ENCODE peak calls at places on chromosome 2, in six cellular contexts. C is K562, U is HEK293T, L is astrocyte of the hippocampus, D is LHCN-M2, V is smooth muscle cell of the brain vasculature. H is an unnamed sample.

GRCh38 chr2:74387346-74387745 is 7.2 kb upstream of the DCTN1 start:
- DNase-seq in V (no peak), L (no peak), C (no peak), D (peak), U (no peak), H (no peak)

GRCh38 chr2:163173591-163173990 is 335.0 kb upstream of the KCNH7 start:
- DNase-seq in L (no peak), V (no peak), D (no peak), U (no peak), C (no peak), H (no peak)

GRCh38 chr2:53859354-53860159 is at the start of gene GPR75:
- DNase-seq in V (no peak), U (no peak), C (no peak), L (peak), D (no peak), H (peak)

GRCh38 chr2:48551548-48551947 is 21.6 kb downstream of the STON1 start:
- DNase-seq in V (no peak), U (no peak), C (no peak), D (no peak), L (peak), H (no peak)

GRCh38 chr2:112701092-112701491 is 19.7 kb upstream of the NT5DC4 start:
- DNase-seq in C (no peak), L (peak), V (no peak), U (no peak), D (no peak), H (no peak)

GRCh38 chr2:179239838-179240237 is 24.8 kb downstream of the SESTD1 start:
- DNase-seq in U (no peak), L (no peak), V (no peak), D (no peak), C (no peak), H (no peak)

GRCh38 chr2:131039535-131039907 is 53.7 kb downstream of the FAM168B start:
- DNase-seq in L (no peak), D (no peak), U (no peak), V (no peak), C (no peak), H (no peak)

GRCh38 chr2:134508396-134508795 is 210.4 kb downstream of the TMEM163 start:
- DNase-seq in L (no peak), D (no peak), V (no peak), U (no peak), C (no peak), H (no peak)

GRCh38 chr2:237863102-237863511 is 3.7 kb downstream of the RAMP1 start:
- DNase-seq in C (no peak), L (no peak), D (no peak), V (no peak), U (no peak), H (no peak)

GRCh38 chr2:112626604-112627059 is 19.1 kb upstream of the SLC20A1 start:
- DNase-seq in U (peak), C (peak), L (peak), D (peak), V (no peak), H (peak)

GRCh38 chr2:206422493-206422892 is 20.8 kb upstream of the ADAM23 start:
- DNase-seq in D (no peak), C (no peak), L (peak), V (no peak), U (no peak), H (peak)

GRCh38 chr2:189425676-189426075 is 15.6 kb upstream of the WDR75 start:
- DNase-seq in L (no peak), D (no peak), V (no peak), U (no peak), C (no peak), H (no peak)

GRCh38 chr2:71800106-71800809 is 346.9 kb downstream of the DYSF start:
- DNase-seq in C (no peak), U (no peak), D (no peak), V (no peak), L (no peak), H (no peak)

GRCh38 chr2:227033471-227034148 is 130.4 kb downstream of the COL4A4 start:
- DNase-seq in D (peak), L (peak), U (peak), C (peak), V (no peak), H (peak)

GRCh38 chr2:161163438-161163837 is 3.2 kb downstream of the TANK start:
- DNase-seq in C (no peak), V (no peak), U (no peak), L (no peak), D (no peak), H (no peak)

GRCh38 chr2:241295326-241296095 is 20.0 kb downstream of the HDLBP start:
- DNase-seq in U (no peak), V (no peak), C (no peak), L (no peak), D (no peak), H (no peak)

GRCh38 chr2:239902749-239903201 is 122.4 kb downstream of the NDUFA10 start:
- DNase-seq in L (no peak), D (no peak), U (no peak), C (no peak), V (no peak), H (no peak)

GRCh38 chr2:31011565-31011964 is 126.7 kb downstream of the GALNT14 start:
- DNase-seq in U (no peak), D (no peak), L (no peak), V (no peak), C (no peak), H (no peak)

GRCh38 chr2:216315817-216316603 is 56.3 kb downstream of the MARCHF4 start:
- DNase-seq in U (no peak), L (peak), D (peak), C (no peak), V (no peak), H (peak)

GRCh38 chr2:235911633-235912032 is 256.6 kb downstream of the GBX2 start:
- DNase-seq in U (no peak), L (no peak), V (no peak), C (no peak), D (no peak), H (no peak)

GRCh38 chr2:178309541-178309940 is 115.2 kb downstream of the OSBPL6 start:
- DNase-seq in V (no peak), U (no peak), C (no peak), D (no peak), L (no peak), H (no peak)

GRCh38 chr2:58842501-58843144 is 601.5 kb upstream of the FANCL start:
- DNase-seq in C (no peak), U (no peak), D (no peak), V (no peak), L (peak), H (no peak)

GRCh38 chr2:69021027-69021426 is 8.0 kb downstream of the ANTXR1 start:
- DNase-seq in C (no peak), V (no peak), U (no peak), D (no peak), L (no peak), H (no peak)

GRCh38 chr2:82779981-82780380 is 1679.1 kb downstream of the SUCLG1 start:
- DNase-seq in U (no peak), V (no peak), C (no peak), L (no peak), D (no peak), H (peak)

GRCh38 chr2:61670591-61671503 is 132.7 kb upstream of the XPO1 start:
- DNase-seq in U (no peak), D (peak), L (peak), C (no peak), V (no peak), H (peak)

GRCh38 chr2:204027105-204027504 is 90.5 kb downstream of the ICOS start:
- DNase-seq in V (no peak), L (no peak), U (no peak), C (no peak), D (peak), H (peak)

GRCh38 chr2:44751754-44752479 is 189.6 kb upstream of the SIX3 start:
- DNase-seq in D (peak), L (no peak), V (no peak), U (no peak), C (peak), H (no peak)